ENCODE peak calls at places on chromosomes 13 and 19, in ten cellular contexts. E is head of caudate nucleus; N is HCT116; J is H54; K is NCI-H1092 treated with DMSO at 0.1 percent for 48 hours; T is progenitor cell of endocrine pancreas; Z is iPS-NIHi11; O is activated naive CD8-positive, alpha-beta T cell treated with anti-CD3 and anti-CD28 coated beads for 36 hours; I is fibroblast of the conjunctiva; B is GM23338. M is an unnamed sample.

GRCh38 chr19:45922281-45922680 is 7.7 kb upstream of the NANOS2 start:
- DNase-seq in E (no peak), N (peak; percentile 18), J (no peak), K (no peak), T (no peak), Z (peak; percentile 43), O (no peak), I (no peak), B (peak; percentile 94), M (no peak)

GRCh38 chr13:31755211-31755610 is 15.9 kb downstream of the RXFP2 start:
- DNase-seq in E (no peak), N (no peak), J (no peak), K (no peak), T (no peak), Z (no peak), O (no peak), I (no peak), B (no peak), M (no peak)

GRCh38 chr19:1445932-1446712 is 3.8 kb upstream of the APC2 start:
- DNase-seq in E (peak; percentile 84), N (no peak), J (peak; percentile 92), K (peak; percentile 30), T (no peak), Z (peak; percentile 84), O (peak; percentile 43), I (no peak), B (peak; percentile 75), M (no peak)

GRCh38 chr13:41054212-41054877 is 7.0 kb upstream of the WBP4 start:
- DNase-seq in E (no peak), N (no peak), J (no peak), K (no peak), T (no peak), Z (no peak), O (no peak), I (peak; percentile 32), B (peak; percentile 63), M (peak; percentile 12)

GRCh38 chr19:40921005-40921897 is 39.2 kb upstream of the CYP2A7 start:
- DNase-seq in E (no peak), N (peak; percentile 74), J (no peak), K (no peak), T (no peak), Z (no peak), O (no peak), I (no peak), B (no peak), M (no peak)

GRCh38 chr19:1416014-1416841 is 8.8 kb downstream of the DAZAP1 start:
- DNase-seq in E (no peak), N (no peak), J (no peak), K (no peak), T (no peak), Z (no peak), O (no peak), I (no peak), B (no peak), M (no peak)

GRCh38 chr13:57996717-57997116 is 365.2 kb downstream of the PCDH17 start:
- DNase-seq in E (no peak), N (no peak), J (no peak), K (no peak), T (no peak), Z (no peak), O (no peak), I (no peak), B (no peak), M (no peak)

GRCh38 chr19:43694553-43694952 is 21.3 kb upstream of the IRGC start:
- DNase-seq in E (no peak), N (no peak), J (no peak), K (no peak), T (no peak), Z (no peak), O (no peak), I (no peak), B (no peak), M (no peak)

GRCh38 chr13:110308377-110309158 is 1.5 kb downstream of the COL4A2 start:
- DNase-seq in E (peak; percentile 32), N (no peak), J (peak; percentile 67), K (no peak), T (peak; percentile 39), Z (peak; percentile 43), O (no peak), I (no peak), B (peak; percentile 85), M (no peak)

GRCh38 chr19:42553292-42554045 is 25.2 kb upstream of the CEACAM1 start:
- DNase-seq in E (no peak), N (no peak), J (peak; percentile 49), K (no peak), T (no peak), Z (no peak), O (no peak), I (peak; percentile 26), B (no peak), M (no peak)

GRCh38 chr13:75850915-75851314 is 214.8 kb downstream of the LMO7 start:
- DNase-seq in E (no peak), N (no peak), J (no peak), K (no peak), T (no peak), Z (no peak), O (no peak), I (no peak), B (no peak), M (no peak)

GRCh38 chr13:113846639-113847318 is 17.1 kb downstream of the GAS6 start:
- DNase-seq in E (no peak), N (no peak), J (no peak), K (no peak), T (no peak), Z (no peak), O (no peak), I (no peak), B (no peak), M (peak; percentile 24)

GRCh38 chr19:10604460-10604980 is 17.4 kb upstream of the AP1M2 start:
- DNase-seq in E (no peak), N (no peak), J (no peak), K (no peak), T (no peak), Z (no peak), O (peak; percentile 16), I (no peak), B (no peak), M (peak; percentile 16)

GRCh38 chr13:46179576-46180368 is 2.2 kb downstream of the LCP1 start:
- DNase-seq in E (peak; percentile 44), N (no peak), J (no peak), K (no peak), T (no peak), Z (no peak), O (peak; percentile 69), I (no peak), B (no peak), M (peak; percentile 80)

GRCh38 chr13:33322474-33322827 is 36.9 kb upstream of the STARD13 start:
- DNase-seq in E (no peak), N (no peak), J (no peak), K (no peak), T (no peak), Z (no peak), O (no peak), I (peak; percentile 8), B (no peak), M (no peak)

GRCh38 chr13:29948246-29948645 is 97.8 kb upstream of the UBL3 start:
- DNase-seq in E (no peak), N (no peak), J (no peak), K (no peak), T (no peak), Z (no peak), O (no peak), I (no peak), B (no peak), M (no peak)

GRCh38 chr13:112146073-112146360 is 79.1 kb downstream of the SOX1 start:
- DNase-seq in E (no peak), N (no peak), J (no peak), K (no peak), T (no peak), Z (no peak), O (no peak), I (no peak), B (no peak), M (no peak)

GRCh38 chr19:18478545-18479311 is 40.8 kb upstream of the ISYNA1 start:
- DNase-seq in E (peak; percentile 64), N (no peak), J (peak; percentile 91), K (no peak), T (no peak), Z (no peak), O (peak; percentile 80), I (peak; percentile 56), B (no peak), M (peak; percentile 71)

GRCh38 chr19:49861127-49861526 is 6.2 kb downstream of the PNKP start:
- DNase-seq in E (no peak), N (no peak), J (no peak), K (no peak), T (no peak), Z (peak; percentile 58), O (no peak), I (peak; percentile 35), B (peak; percentile 64), M (no peak)

GRCh38 chr13:21901326-21901725 is 230.5 kb downstream of the FGF9 start:
- DNase-seq in E (no peak), N (no peak), J (no peak), K (no peak), T (no peak), Z (no peak), O (no peak), I (no peak), B (no peak), M (no peak)

GRCh38 chr13:41944229-41944628 is 16.7 kb downstream of the VWA8 start:
- DNase-seq in E (no peak), N (no peak), J (no peak), K (no peak), T (no peak), Z (no peak), O (no peak), I (no peak), B (no peak), M (no peak)

GRCh38 chr19:41221514-41222205 is 2.6 kb downstream of the AXL start:
- DNase-seq in E (no peak), N (no peak), J (no peak), K (no peak), T (no peak), Z (no peak), O (no peak), I (no peak), B (no peak), M (no peak)

GRCh38 chr13:27359203-27359821 is 65.1 kb upstream of the GTF3A start:
- DNase-seq in E (peak; percentile 90), N (peak; percentile 43), J (peak; percentile 40), K (peak; percentile 53), T (peak; percentile 52), Z (peak; percentile 59), O (peak; percentile 64), I (peak; percentile 48), B (peak; percentile 84), M (peak; percentile 70)

GRCh38 chr13:75326173-75327131 is 155.5 kb downstream of the TBC1D4 start:
- DNase-seq in E (no peak), N (no peak), J (no peak), K (no peak), T (no peak), Z (no peak), O (peak; percentile 68), I (no peak), B (no peak), M (peak; percentile 63)

GRCh38 chr13:108779308-108779707 is 149.9 kb downstream of the MYO16 start:
- DNase-seq in E (no peak), N (no peak), J (no peak), K (no peak), T (no peak), Z (no peak), O (no peak), I (no peak), B (peak; percentile 11), M (no peak)

GRCh38 chr13:33642374-33643065 is 175.4 kb upstream of the RFC3 start:
- DNase-seq in E (no peak), N (no peak), J (no peak), K (no peak), T (no peak), Z (no peak), O (no peak), I (peak; percentile 73), B (no peak), M (no peak)

GRCh38 chr19:16875584-16876555 is 12.9 kb upstream of the F2RL3 start:
- DNase-seq in E (no peak), N (no peak), J (no peak), K (no peak), T (no peak), Z (no peak), O (no peak), I (no peak), B (no peak), M (no peak)

GRCh38 chr13:99215466-99215865 is 14.8 kb downstream of the UBAC2 start:
- DNase-seq in E (no peak), N (no peak), J (no peak), K (no peak), T (no peak), Z (no peak), O (peak; percentile 58), I (no peak), B (no peak), M (peak; percentile 57)